ENCODE peak calls at places on chromosomes 11 and 22, in eight cellular contexts. V is A549, Q is GM23338, G is HCT116, R is K562, I is GM12878, T is Panc1, M is SK-N-SH. F is an unnamed sample.

GRCh38 chr11:46064221-46064620 is 57.0 kb downstream of the PHF21A start:
- DNase-seq in T (no peak), M (no peak), V (no peak), G (no peak), I (no peak), R (no peak), Q (peak; percentile 44), F (no peak)

GRCh38 chr11:3196161-3197043 is 22.2 kb downstream of the MRGPRG start:
- DNase-seq in I (no peak), Q (no peak), G (no peak), T (no peak), R (no peak), M (peak; percentile 75), V (no peak), F (no peak)

GRCh38 chr11:82988936-82989627 is 82.6 kb downstream of the RAB30 start:
- DNase-seq in G (no peak), M (no peak), Q (no peak), I (no peak), R (peak; percentile 47), V (no peak), T (no peak), F (no peak)

GRCh38 chr11:76238551-76238950 is 32.2 kb upstream of the WNT11 start:
- DNase-seq in Q (no peak), G (no peak), I (no peak), V (no peak), M (no peak), R (no peak), T (no peak), F (no peak)

GRCh38 chr11:33777906-33778305 is 3.6 kb upstream of the FBXO3 start:
- DNase-seq in R (no peak), T (no peak), V (no peak), M (no peak), G (no peak), Q (no peak), I (no peak), F (no peak)

GRCh38 chr11:109197656-109198055 is 224.3 kb upstream of the C11orf87 start:
- DNase-seq in V (no peak), I (no peak), R (no peak), G (no peak), M (no peak), T (no peak), Q (no peak), F (no peak)

GRCh38 chr11:100576044-100577021 is 110.8 kb upstream of the ARHGAP42 start:
- DNase-seq in G (peak; percentile 43), M (peak; percentile 16), T (peak; percentile 20), V (peak; percentile 21), I (peak; percentile 9), Q (peak; percentile 76), R (peak; percentile 45), F (peak; percentile 9)

GRCh38 chr11:111177037-111177988 is 68.2 kb upstream of the POU2AF2 start:
- DNase-seq in R (no peak), I (peak; percentile 58), M (no peak), G (no peak), V (no peak), T (no peak), Q (no peak), F (peak; percentile 49)

GRCh38 chr22:40156001-40156516 is 21.7 kb upstream of the TNRC6B start:
- DNase-seq in V (peak; percentile 55), I (no peak), G (peak; percentile 51), Q (peak; percentile 74), R (peak; percentile 39), M (no peak), T (no peak), F (peak; percentile 75)

GRCh38 chr11:69836401-69836800 is 17.2 kb upstream of the FGF3 start:
- DNase-seq in I (no peak), G (no peak), V (no peak), Q (no peak), T (no peak), R (no peak), M (no peak), F (no peak)

GRCh38 chr11:117110294-117110950 is 12.2 kb upstream of the SIK3 start:
- DNase-seq in M (no peak), I (no peak), Q (peak; percentile 42), G (no peak), R (no peak), V (no peak), T (no peak), F (no peak)

GRCh38 chr11:117715801-117716200 is 81.2 kb downstream of the DSCAML1 start:
- DNase-seq in G (no peak), V (no peak), T (no peak), I (no peak), M (no peak), Q (no peak), R (no peak), F (no peak)

GRCh38 chr11:84021291-84021690 is 735.1 kb upstream of the CCDC90B start:
- DNase-seq in I (no peak), R (no peak), T (no peak), M (no peak), G (no peak), Q (no peak), V (no peak), F (no peak)

GRCh38 chr11:60970369-60970774 is 1.1 kb upstream of the CD6 start:
- DNase-seq in V (peak; percentile 49), Q (peak; percentile 73), M (peak; percentile 73), I (no peak), T (peak; percentile 25), G (peak; percentile 16), R (peak; percentile 70), F (peak; percentile 48)

GRCh38 chr11:13276852-13277718 is 505 bp upstream of the BMAL1 start:
- DNase-seq in V (peak; percentile 98), I (peak; percentile 85), M (peak; percentile 99), Q (peak; percentile 96), G (peak; percentile 94), R (peak; percentile 91), T (peak; percentile 64), F (peak; percentile 94)

GRCh38 chr11:110026823-110027626 is 66.2 kb upstream of the ZC3H12C start:
- DNase-seq in R (no peak), M (no peak), G (no peak), I (peak; percentile 99), Q (no peak), T (no peak), V (no peak), F (peak; percentile 18)

GRCh38 chr22:35632902-35633301 is 15.3 kb upstream of the APOL6 start:
- DNase-seq in T (no peak), Q (no peak), G (no peak), V (no peak), R (no peak), I (no peak), M (no peak), F (no peak)

GRCh38 chr22:35637254-35637653 is 11.0 kb upstream of the APOL6 start:
- DNase-seq in T (no peak), G (no peak), V (no peak), M (no peak), R (no peak), I (no peak), Q (no peak), F (no peak)

GRCh38 chr22:35634015-35634414 is 14.2 kb upstream of the APOL6 start:
- DNase-seq in Q (no peak), V (no peak), R (no peak), G (no peak), T (no peak), I (no peak), M (no peak), F (no peak)

GRCh38 chr22:35633520-35633919 is 14.7 kb upstream of the APOL6 start:
- DNase-seq in M (no peak), I (no peak), Q (no peak), T (no peak), R (no peak), V (no peak), G (no peak), F (no peak)

GRCh38 chr22:35634981-35635540 is 13.2 kb upstream of the APOL6 start:
- DNase-seq in R (peak; percentile 47), M (no peak), G (no peak), V (no peak), Q (no peak), T (no peak), I (no peak), F (no peak)
- TF ChIP-seq REST in R (no peak), M (no peak), G (no peak), V (no peak), Q (no peak), T (no peak), I (no peak), F (no peak)

GRCh38 chr22:30718491-30718890 is 23.8 kb downstream of the OSBP2 start:
- DNase-seq in G (no peak), R (no peak), V (no peak), I (no peak), Q (no peak), T (no peak), M (peak; percentile 37), F (no peak)

GRCh38 chr22:30717952-30718351 is 23.3 kb downstream of the OSBP2 start:
- DNase-seq in T (no peak), G (no peak), R (no peak), Q (no peak), I (no peak), M (no peak), V (no peak), F (no peak)

GRCh38 chr22:30718938-30719337 is 24.3 kb downstream of the OSBP2 start:
- DNase-seq in R (no peak), Q (no peak), I (no peak), G (no peak), V (no peak), T (no peak), M (no peak), F (no peak)

GRCh38 chr22:30720263-30720837 is 25.7 kb downstream of the OSBP2 start:
- DNase-seq in V (no peak), I (no peak), G (no peak), Q (no peak), M (no peak), R (no peak), T (no peak), F (no peak)

DNA sequence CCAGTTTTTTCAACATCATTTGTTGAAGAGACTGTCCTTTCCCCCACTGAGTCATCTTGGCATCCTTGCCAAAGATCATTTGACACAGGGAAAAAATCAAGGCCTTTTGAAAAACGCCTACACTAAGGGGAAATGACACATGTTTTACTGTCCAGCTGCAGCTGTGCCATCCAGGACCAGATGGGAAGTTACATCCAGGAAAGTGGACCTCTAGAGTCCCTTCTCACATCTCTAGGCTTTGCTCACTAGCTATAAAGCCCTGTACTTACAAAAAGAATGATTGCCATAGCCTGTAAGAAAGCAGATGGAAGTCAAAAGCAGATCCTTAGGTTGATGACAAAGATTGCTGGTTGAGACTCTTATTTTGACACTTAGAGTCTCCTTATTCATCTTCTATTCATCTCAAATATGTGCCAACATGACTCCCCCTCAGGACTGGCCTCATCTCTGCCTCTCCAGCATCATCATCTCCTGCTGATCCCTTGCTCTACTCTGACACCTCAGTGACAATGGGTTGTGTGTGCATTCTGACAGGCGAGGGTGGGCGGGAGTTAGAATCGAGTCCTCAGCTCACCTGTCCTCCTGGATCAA is 22.8 kb downstream of the OSBP2 start:
- DNase-seq in M (no peak), T (no peak), R (no peak), I (no peak), G (peak; percentile 54), V (peak; percentile 3), Q (no peak), F (no peak)
- TF ChIP-seq REST in M (peak; percentile 37), T (no peak), R (no peak), I (no peak), G (no peak), V (no peak), Q (no peak), F (no peak)

GRCh38 chr22:48836673-48837340 is 990.9 kb downstream of the BRD1 start:
- DNase-seq in I (no peak), V (no peak), G (no peak), R (no peak), M (no peak), Q (no peak), T (no peak), F (no peak)
- TF ChIP-seq REST in I (no peak), V (no peak), G (no peak), R (no peak), M (no peak), Q (no peak), T (no peak), F (no peak)

GRCh38 chr11:85756401-85757200 is 54.3 kb downstream of the SYTL2 start:
- DNase-seq in T (no peak), V (no peak), Q (no peak), M (no peak), R (no peak), G (no peak), I (no peak), F (no peak)
- TF ChIP-seq REST in T (no peak), V (no peak), Q (no peak), M (no peak), R (no peak), G (no peak), I (no peak), F (no peak)

F was measured in HL-60.